ENCODE peak calls at places on chromosomes 12 and 14, in seven cellular contexts. One of them, this sample, is unnamed.

GRCh38 chr14:91229743-91230200 is 14.7 kb downstream of the GPR68 start:
- DNase-seq in left ventricle myocardium inferior: no peak
- DNase-seq in fibroblast of pulmonary artery: peak
- DNase-seq in kidney epithelial cell: no peak
- DNase-seq in OCI-LY7: peak
- DNase-seq in esophagus squamous epithelium: no peak
- DNase-seq in cardiac muscle cell: peak
- DNase-seq in this sample: peak

GRCh38 chr14:85191986-85192385 is 338.0 kb upstream of the FLRT2 start:
- DNase-seq in left ventricle myocardium inferior: no peak
- DNase-seq in fibroblast of pulmonary artery: no peak
- DNase-seq in kidney epithelial cell: no peak
- DNase-seq in OCI-LY7: no peak
- DNase-seq in esophagus squamous epithelium: no peak
- DNase-seq in cardiac muscle cell: no peak
- DNase-seq in this sample: peak

GRCh38 chr14:81122326-81122725 is 98.4 kb downstream of the GTF2A1 start:
- DNase-seq in left ventricle myocardium inferior: no peak
- DNase-seq in fibroblast of pulmonary artery: no peak
- DNase-seq in kidney epithelial cell: no peak
- DNase-seq in OCI-LY7: peak
- DNase-seq in esophagus squamous epithelium: no peak
- DNase-seq in cardiac muscle cell: no peak
- DNase-seq in this sample: no peak

GRCh38 chr14:68682166-68683103 is 110.4 kb downstream of the ZFP36L1 start:
- DNase-seq in left ventricle myocardium inferior: no peak
- DNase-seq in fibroblast of pulmonary artery: peak
- DNase-seq in kidney epithelial cell: peak
- DNase-seq in OCI-LY7: peak
- DNase-seq in esophagus squamous epithelium: no peak
- DNase-seq in cardiac muscle cell: peak
- DNase-seq in this sample: peak

GRCh38 chr12:5889381-5890047 is 55.5 kb downstream of the ANO2 start:
- DNase-seq in left ventricle myocardium inferior: no peak
- DNase-seq in fibroblast of pulmonary artery: no peak
- DNase-seq in kidney epithelial cell: no peak
- DNase-seq in OCI-LY7: peak
- DNase-seq in esophagus squamous epithelium: no peak
- DNase-seq in cardiac muscle cell: no peak
- DNase-seq in this sample: no peak

GRCh38 chr12:124449623-124450375 is 117.6 kb downstream of the NCOR2 start:
- DNase-seq in left ventricle myocardium inferior: no peak
- DNase-seq in fibroblast of pulmonary artery: no peak
- DNase-seq in kidney epithelial cell: no peak
- DNase-seq in OCI-LY7: no peak
- DNase-seq in esophagus squamous epithelium: no peak
- DNase-seq in cardiac muscle cell: no peak
- DNase-seq in this sample: no peak

GRCh38 chr12:13443498-13443897 is 247.0 kb downstream of the EMP1 start:
- DNase-seq in left ventricle myocardium inferior: peak
- DNase-seq in fibroblast of pulmonary artery: no peak
- DNase-seq in kidney epithelial cell: no peak
- DNase-seq in OCI-LY7: no peak
- DNase-seq in esophagus squamous epithelium: no peak
- DNase-seq in cardiac muscle cell: no peak
- DNase-seq in this sample: no peak

GRCh38 chr14:83894519-83894918 is 1635.4 kb upstream of the FLRT2 start:
- DNase-seq in left ventricle myocardium inferior: no peak
- DNase-seq in fibroblast of pulmonary artery: no peak
- DNase-seq in kidney epithelial cell: no peak
- DNase-seq in OCI-LY7: no peak
- DNase-seq in esophagus squamous epithelium: no peak
- DNase-seq in cardiac muscle cell: no peak
- DNase-seq in this sample: no peak

GRCh38 chr14:73477618-73478266 is 13.0 kb upstream of the RIOX1 start:
- DNase-seq in left ventricle myocardium inferior: no peak
- DNase-seq in fibroblast of pulmonary artery: peak
- DNase-seq in kidney epithelial cell: no peak
- DNase-seq in OCI-LY7: no peak
- DNase-seq in esophagus squamous epithelium: no peak
- DNase-seq in cardiac muscle cell: peak
- DNase-seq in this sample: no peak

GRCh38 chr12:57148469-57149308 is 1.3 kb upstream of the LRP1-AS start:
- DNase-seq in left ventricle myocardium inferior: peak
- DNase-seq in fibroblast of pulmonary artery: peak
- DNase-seq in kidney epithelial cell: no peak
- DNase-seq in OCI-LY7: no peak
- DNase-seq in esophagus squamous epithelium: no peak
- DNase-seq in cardiac muscle cell: peak
- DNase-seq in this sample: peak

GRCh38 chr12:56995930-56996496 is 10.3 kb downstream of the ZBTB39 start:
- DNase-seq in left ventricle myocardium inferior: no peak
- DNase-seq in fibroblast of pulmonary artery: no peak
- DNase-seq in kidney epithelial cell: no peak
- DNase-seq in OCI-LY7: no peak
- DNase-seq in esophagus squamous epithelium: no peak
- DNase-seq in cardiac muscle cell: no peak
- DNase-seq in this sample: no peak

GRCh38 chr14:106564058-106564643 is 1037.8 kb downstream of the TMEM121 start:
- DNase-seq in left ventricle myocardium inferior: no peak
- DNase-seq in fibroblast of pulmonary artery: no peak
- DNase-seq in kidney epithelial cell: no peak
- DNase-seq in OCI-LY7: peak
- DNase-seq in esophagus squamous epithelium: no peak
- DNase-seq in cardiac muscle cell: no peak
- DNase-seq in this sample: no peak

GRCh38 chr12:120110550-120111501 is 5.7 kb downstream of the RAB35 start:
- DNase-seq in left ventricle myocardium inferior: peak
- DNase-seq in fibroblast of pulmonary artery: no peak
- DNase-seq in kidney epithelial cell: no peak
- DNase-seq in OCI-LY7: peak
- DNase-seq in esophagus squamous epithelium: peak
- DNase-seq in cardiac muscle cell: no peak
- DNase-seq in this sample: no peak

GRCh38 chr14:97120204-97121120 is 323.3 kb downstream of the VRK1 start:
- DNase-seq in left ventricle myocardium inferior: no peak
- DNase-seq in fibroblast of pulmonary artery: no peak
- DNase-seq in kidney epithelial cell: peak
- DNase-seq in OCI-LY7: no peak
- DNase-seq in esophagus squamous epithelium: no peak
- DNase-seq in cardiac muscle cell: no peak
- DNase-seq in this sample: no peak

GRCh38 chr12:131061041-131061806 is 107.5 kb downstream of the ADGRD1 start:
- DNase-seq in left ventricle myocardium inferior: no peak
- DNase-seq in fibroblast of pulmonary artery: no peak
- DNase-seq in kidney epithelial cell: no peak
- DNase-seq in OCI-LY7: peak
- DNase-seq in esophagus squamous epithelium: no peak
- DNase-seq in cardiac muscle cell: no peak
- DNase-seq in this sample: no peak

GRCh38 chr14:52950410-52950897 is 396 bp downstream of the FERMT2 start:
- DNase-seq in left ventricle myocardium inferior: peak
- DNase-seq in fibroblast of pulmonary artery: peak
- DNase-seq in kidney epithelial cell: no peak
- DNase-seq in OCI-LY7: no peak
- DNase-seq in esophagus squamous epithelium: no peak
- DNase-seq in cardiac muscle cell: peak
- DNase-seq in this sample: peak

GRCh38 chr12:8057839-8058238 is 8.3 kb downstream of the C3AR1 start:
- DNase-seq in left ventricle myocardium inferior: no peak
- DNase-seq in fibroblast of pulmonary artery: peak
- DNase-seq in kidney epithelial cell: no peak
- DNase-seq in OCI-LY7: no peak
- DNase-seq in esophagus squamous epithelium: no peak
- DNase-seq in cardiac muscle cell: peak
- DNase-seq in this sample: peak

GRCh38 chr14:76101384-76101783 is 50.3 kb upstream of the GPATCH2L start:
- DNase-seq in left ventricle myocardium inferior: no peak
- DNase-seq in fibroblast of pulmonary artery: peak
- DNase-seq in kidney epithelial cell: no peak
- DNase-seq in OCI-LY7: no peak
- DNase-seq in esophagus squamous epithelium: no peak
- DNase-seq in cardiac muscle cell: peak
- DNase-seq in this sample: no peak

GRCh38 chr12:47534695-47535094 is 171.1 kb downstream of the RPAP3 start:
- DNase-seq in left ventricle myocardium inferior: no peak
- DNase-seq in fibroblast of pulmonary artery: peak
- DNase-seq in kidney epithelial cell: no peak
- DNase-seq in OCI-LY7: no peak
- DNase-seq in esophagus squamous epithelium: no peak
- DNase-seq in cardiac muscle cell: peak
- DNase-seq in this sample: peak

GRCh38 chr12:100741084-100741711 is 53.4 kb upstream of the ANO4 start:
- DNase-seq in left ventricle myocardium inferior: no peak
- DNase-seq in fibroblast of pulmonary artery: peak
- DNase-seq in kidney epithelial cell: no peak
- DNase-seq in OCI-LY7: peak
- DNase-seq in esophagus squamous epithelium: no peak
- DNase-seq in cardiac muscle cell: peak
- DNase-seq in this sample: peak

GRCh38 chr12:85279449-85280137 is 427 bp upstream of the ALX1 start:
- DNase-seq in left ventricle myocardium inferior: peak
- DNase-seq in fibroblast of pulmonary artery: peak
- DNase-seq in kidney epithelial cell: no peak
- DNase-seq in OCI-LY7: no peak
- DNase-seq in esophagus squamous epithelium: no peak
- DNase-seq in cardiac muscle cell: no peak
- DNase-seq in this sample: no peak

GRCh38 chr12:2288875-2289274 is 236.1 kb downstream of the CACNA1C start:
- DNase-seq in left ventricle myocardium inferior: no peak
- DNase-seq in fibroblast of pulmonary artery: no peak
- DNase-seq in kidney epithelial cell: no peak
- DNase-seq in OCI-LY7: no peak
- DNase-seq in esophagus squamous epithelium: no peak
- DNase-seq in cardiac muscle cell: no peak
- DNase-seq in this sample: no peak

GRCh38 chr12:59055204-59055839 is 135.0 kb upstream of the LRIG3 start:
- DNase-seq in left ventricle myocardium inferior: no peak
- DNase-seq in fibroblast of pulmonary artery: peak
- DNase-seq in kidney epithelial cell: peak
- DNase-seq in OCI-LY7: no peak
- DNase-seq in esophagus squamous epithelium: no peak
- DNase-seq in cardiac muscle cell: peak
- DNase-seq in this sample: peak

GRCh38 chr12:116968986-116969385 is 58.2 kb downstream of the FBXW8 start:
- DNase-seq in left ventricle myocardium inferior: no peak
- DNase-seq in fibroblast of pulmonary artery: no peak
- DNase-seq in kidney epithelial cell: no peak
- DNase-seq in OCI-LY7: no peak
- DNase-seq in esophagus squamous epithelium: no peak
- DNase-seq in cardiac muscle cell: no peak
- DNase-seq in this sample: no peak

GRCh38 chr14:21917699-21918436 is 244.2 kb upstream of the OR4E1 start:
- DNase-seq in left ventricle myocardium inferior: no peak
- DNase-seq in fibroblast of pulmonary artery: peak
- DNase-seq in kidney epithelial cell: peak
- DNase-seq in OCI-LY7: peak
- DNase-seq in esophagus squamous epithelium: no peak
- DNase-seq in cardiac muscle cell: peak
- DNase-seq in this sample: peak

GRCh38 chr12:80714055-80714454 is 2.7 kb upstream of the MYF5 start:
- DNase-seq in left ventricle myocardium inferior: no peak
- DNase-seq in fibroblast of pulmonary artery: peak
- DNase-seq in kidney epithelial cell: no peak
- DNase-seq in OCI-LY7: no peak
- DNase-seq in esophagus squamous epithelium: no peak
- DNase-seq in cardiac muscle cell: peak
- DNase-seq in this sample: peak
- H3K4me3 ChIP-seq in left ventricle myocardium inferior: peak
- H3K4me3 ChIP-seq in fibroblast of pulmonary artery: peak
- H3K4me3 ChIP-seq in kidney epithelial cell: peak
- H3K4me3 ChIP-seq in OCI-LY7: no peak
- H3K4me3 ChIP-seq in esophagus squamous epithelium: no peak
- H3K4me3 ChIP-seq in cardiac muscle cell: no peak
- H3K4me3 ChIP-seq in this sample: peak

GRCh38 chr12:110600254-110600653 is 13.7 kb upstream of the TCTN1 start:
- DNase-seq in left ventricle myocardium inferior: no peak
- DNase-seq in fibroblast of pulmonary artery: peak
- DNase-seq in kidney epithelial cell: no peak
- DNase-seq in OCI-LY7: peak
- DNase-seq in esophagus squamous epithelium: no peak
- DNase-seq in cardiac muscle cell: peak
- DNase-seq in this sample: peak
- TF ChIP-seq CTCF in left ventricle myocardium inferior: peak
- TF ChIP-seq CTCF in fibroblast of pulmonary artery: peak
- TF ChIP-seq CTCF in kidney epithelial cell: peak
- TF ChIP-seq CTCF in OCI-LY7: peak
- TF ChIP-seq CTCF in esophagus squamous epithelium: peak
- TF ChIP-seq CTCF in cardiac muscle cell: peak
- TF ChIP-seq CTCF in this sample: peak

GRCh38 chr12:50558970-50559369 is 54.2 kb downstream of the DIP2B start:
- DNase-seq in left ventricle myocardium inferior: no peak
- DNase-seq in fibroblast of pulmonary artery: no peak
- DNase-seq in kidney epithelial cell: no peak
- DNase-seq in OCI-LY7: no peak
- DNase-seq in esophagus squamous epithelium: no peak
- DNase-seq in cardiac muscle cell: no peak
- DNase-seq in this sample: no peak

GRCh38 chr12:50556273-50556672 is 51.5 kb downstream of the DIP2B start:
- DNase-seq in left ventricle myocardium inferior: no peak
- DNase-seq in fibroblast of pulmonary artery: no peak
- DNase-seq in kidney epithelial cell: no peak
- DNase-seq in OCI-LY7: no peak
- DNase-seq in esophagus squamous epithelium: no peak
- DNase-seq in cardiac muscle cell: no peak
- DNase-seq in this sample: no peak

GRCh38 chr12:50555471-50555885 is 50.7 kb downstream of the DIP2B start:
- DNase-seq in left ventricle myocardium inferior: no peak
- DNase-seq in fibroblast of pulmonary artery: no peak
- DNase-seq in kidney epithelial cell: no peak
- DNase-seq in OCI-LY7: no peak
- DNase-seq in esophagus squamous epithelium: no peak
- DNase-seq in cardiac muscle cell: no peak
- DNase-seq in this sample: no peak

GRCh38 chr12:50554651-50555050 is 49.9 kb downstream of the DIP2B start:
- DNase-seq in left ventricle myocardium inferior: no peak
- DNase-seq in fibroblast of pulmonary artery: no peak
- DNase-seq in kidney epithelial cell: no peak
- DNase-seq in OCI-LY7: no peak
- DNase-seq in esophagus squamous epithelium: no peak
- DNase-seq in cardiac muscle cell: no peak
- DNase-seq in this sample: no peak

DNA sequence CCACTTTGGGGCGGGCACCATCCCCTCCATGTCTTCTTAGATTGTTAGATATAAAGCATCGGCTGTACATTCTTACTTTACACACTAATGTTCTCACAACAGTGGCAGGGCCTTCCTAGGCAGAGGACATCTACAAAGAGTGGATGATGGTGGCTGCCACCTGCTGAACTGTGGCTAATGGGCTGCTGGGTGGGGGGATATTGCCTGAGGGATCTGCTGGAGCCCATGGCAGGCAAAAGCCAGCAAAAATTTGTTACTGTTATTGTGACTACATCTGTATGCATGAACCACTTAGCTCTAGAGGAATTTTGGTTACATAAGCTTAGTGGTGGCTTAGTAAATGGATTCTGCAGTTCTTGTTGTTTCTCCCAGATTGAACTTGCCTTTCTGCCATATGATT is 52.6 kb downstream of the DIP2B start:
- DNase-seq in left ventricle myocardium inferior: no peak
- DNase-seq in fibroblast of pulmonary artery: no peak
- DNase-seq in kidney epithelial cell: no peak
- DNase-seq in OCI-LY7: no peak
- DNase-seq in esophagus squamous epithelium: no peak
- DNase-seq in cardiac muscle cell: no peak
- DNase-seq in this sample: no peak
- H3K4me3 ChIP-seq in left ventricle myocardium inferior: no peak
- H3K4me3 ChIP-seq in fibroblast of pulmonary artery: no peak
- H3K4me3 ChIP-seq in kidney epithelial cell: no peak
- H3K4me3 ChIP-seq in OCI-LY7: no peak
- H3K4me3 ChIP-seq in esophagus squamous epithelium: no peak
- H3K4me3 ChIP-seq in cardiac muscle cell: no peak
- H3K4me3 ChIP-seq in this sample: no peak

GRCh38 chr12:26298785-26299621 is 103.6 kb downstream of the SSPN start:
- DNase-seq in left ventricle myocardium inferior: no peak
- DNase-seq in fibroblast of pulmonary artery: peak
- DNase-seq in kidney epithelial cell: peak
- DNase-seq in OCI-LY7: peak
- DNase-seq in esophagus squamous epithelium: no peak
- DNase-seq in cardiac muscle cell: peak
- DNase-seq in this sample: peak
- TF ChIP-seq CTCF in left ventricle myocardium inferior: peak
- TF ChIP-seq CTCF in fibroblast of pulmonary artery: peak
- TF ChIP-seq CTCF in kidney epithelial cell: peak
- TF ChIP-seq CTCF in OCI-LY7: peak
- TF ChIP-seq CTCF in esophagus squamous epithelium: peak
- TF ChIP-seq CTCF in cardiac muscle cell: peak
- TF ChIP-seq CTCF in this sample: peak